ENCODE peak calls at places on chromosomes 3 and 15, in seven cellular contexts. F is neural crest cell, L is endothelial cell of umbilical vein, H is PC-9, I is BE2C, Z is foreskin fibroblast, V is HCT116. Y is an unnamed sample.

GRCh38 chr3:27577504-27577903 is 93.3 kb upstream of the SLC4A7 start:
- DNase-seq in H (no peak), Z (no peak), V (no peak), F (no peak), L (no peak), I (no peak), Y (no peak)

GRCh38 chr15:30044377-30044776 is 38.4 kb upstream of the GOLGA8J start:
- DNase-seq in I (no peak), L (no peak), Z (no peak), H (no peak), V (no peak), F (no peak), Y (no peak)

GRCh38 chr3:97942801-97943546 is 29.3 kb downstream of the RIOX2 start:
- DNase-seq in V (no peak), H (no peak), I (no peak), Z (no peak), F (no peak), L (no peak), Y (no peak)

GRCh38 chr15:100349321-100349695 is 7.5 kb upstream of the ADAMTS17 start:
- DNase-seq in V (no peak), H (no peak), I (no peak), Z (no peak), F (no peak), L (no peak), Y (no peak)

GRCh38 chr15:41562784-41563198 is 3.8 kb downstream of the TYRO3 start:
- DNase-seq in I (no peak), V (no peak), L (no peak), H (no peak), Z (no peak), F (no peak), Y (no peak)

GRCh38 chr15:60534051-60534450 is 55.1 kb upstream of the ICE2 start:
- DNase-seq in V (no peak), H (no peak), Z (no peak), F (no peak), I (no peak), L (no peak), Y (no peak)

GRCh38 chr15:66886686-66887273 is 178.6 kb upstream of the SMAD3 start:
- DNase-seq in I (no peak), V (no peak), F (no peak), L (no peak), Z (no peak), H (no peak), Y (no peak)

GRCh38 chr15:34336947-34337556 is 529 bp downstream of the SLC12A6 start:
- DNase-seq in F (no peak), H (peak), L (no peak), Z (no peak), I (no peak), V (no peak), Y (no peak)

GRCh38 chr3:197021231-197021630 is 8.4 kb downstream of the MELTF start:
- DNase-seq in Z (no peak), V (no peak), F (no peak), L (no peak), H (no peak), I (no peak), Y (no peak)

GRCh38 chr3:81302045-81302444 is 459.4 kb downstream of the GBE1 start:
- DNase-seq in V (peak), Z (peak), F (peak), L (peak), I (peak), H (peak), Y (no peak)

GRCh38 chr3:80350771-80351170 is 583.0 kb upstream of the ROBO1 start:
- DNase-seq in V (no peak), Z (no peak), L (no peak), F (no peak), I (no peak), H (no peak), Y (no peak)

DNA sequence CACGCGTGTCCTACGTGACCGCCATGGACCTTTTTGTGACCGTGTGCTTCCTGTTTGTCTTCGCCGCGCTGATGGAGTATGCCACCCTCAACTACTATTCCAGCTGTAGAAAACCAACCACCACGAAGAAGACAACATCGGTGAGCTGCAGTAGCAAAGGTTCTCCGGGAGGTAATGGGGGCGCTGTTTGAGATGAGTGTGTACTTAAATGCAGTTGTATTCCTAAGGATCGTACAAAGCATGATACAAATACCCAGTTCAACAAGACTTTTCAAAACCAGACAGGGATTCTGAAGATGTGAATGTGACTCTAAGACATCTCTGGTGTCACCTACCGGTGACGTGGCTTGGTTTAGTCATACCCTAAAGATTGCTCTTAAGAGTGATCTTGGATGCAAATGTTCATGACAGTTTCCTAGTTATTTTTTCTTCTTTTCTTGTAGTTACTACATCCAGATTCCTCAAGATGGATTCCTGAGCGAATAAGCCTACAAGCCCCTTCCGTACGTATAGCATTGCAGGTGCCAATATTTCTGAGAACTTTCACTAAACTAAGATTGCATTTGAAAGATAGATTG is 556.6 kb downstream of the GABRG3 start:
- DNase-seq in V (no peak), H (no peak), L (no peak), F (no peak), Z (no peak), I (no peak), Y (no peak)
- TF ChIP-seq CTCF in V (peak), H (peak), L (no peak), F (peak), Z (no peak), I (peak), Y (no peak)

GRCh38 chr15:91655891-91656290 is 197.6 kb upstream of the SLCO3A1 start:
- DNase-seq in Z (no peak), V (no peak), I (no peak), F (no peak), L (no peak), H (no peak), Y (no peak)

GRCh38 chr15:91664224-91664836 is 189.2 kb upstream of the SLCO3A1 start:
- DNase-seq in H (no peak), L (no peak), F (no peak), V (no peak), I (no peak), Z (no peak), Y (no peak)

DNA sequence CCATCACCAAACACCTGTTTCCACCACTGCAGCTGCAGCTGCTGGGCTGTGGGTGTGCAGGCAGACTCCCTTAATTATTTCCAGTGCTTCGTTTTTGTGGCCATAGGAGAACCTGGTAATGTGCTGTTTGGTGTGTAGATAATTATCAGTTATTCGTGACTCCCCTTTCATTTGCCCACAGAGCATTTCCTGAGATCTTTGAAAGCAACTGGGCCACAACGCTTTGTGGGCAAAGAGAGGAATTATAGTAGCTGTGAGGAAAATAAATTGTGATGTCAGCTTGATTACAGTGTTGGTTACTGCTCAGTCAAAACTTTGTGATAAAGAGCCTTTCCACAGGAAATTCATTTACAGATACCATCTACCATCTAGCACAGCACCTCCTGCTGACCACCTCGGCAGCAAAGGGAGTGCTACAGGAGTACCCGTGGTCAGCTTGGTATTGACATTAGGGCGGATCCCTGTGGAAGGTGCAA is 193.3 kb upstream of the SLCO3A1 start:
- DNase-seq in L (no peak), Z (no peak), V (no peak), I (no peak), F (no peak), H (no peak), Y (no peak)
- TF ChIP-seq CTCF in L (no peak), Z (no peak), V (peak), I (peak), F (no peak), H (no peak), Y (no peak)

DNA sequence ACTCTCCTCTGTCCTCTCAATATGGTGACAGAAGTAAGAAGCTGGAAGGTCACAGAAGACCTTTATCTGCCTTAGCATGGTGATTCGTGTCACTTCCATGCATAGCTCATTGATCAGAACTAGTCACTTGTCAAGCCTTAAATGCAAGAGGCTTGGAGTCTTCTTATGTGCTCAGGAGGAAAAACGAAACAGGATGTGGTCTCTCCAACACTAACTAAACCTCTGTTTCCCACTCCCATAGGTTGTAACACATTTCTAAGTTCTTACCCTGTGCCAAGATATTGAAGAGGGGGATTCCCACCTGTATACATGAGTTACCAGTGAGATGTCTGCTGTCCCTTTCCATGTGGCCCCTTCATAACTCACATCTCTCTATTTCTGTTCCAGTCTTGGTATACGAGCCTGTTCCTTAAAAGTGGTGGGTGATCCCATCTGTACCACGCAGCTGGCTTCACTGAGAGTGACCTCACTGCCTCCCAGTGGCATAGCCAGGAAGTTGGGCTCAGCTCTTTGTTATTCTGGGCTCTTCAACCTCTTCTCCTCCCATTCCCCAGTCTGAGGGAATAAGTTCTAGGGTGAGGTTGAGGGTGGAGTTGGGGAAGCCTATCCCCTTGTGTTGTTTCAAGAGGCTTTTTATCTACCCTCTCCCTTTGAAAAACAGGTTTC is 203.2 kb upstream of the PPP2R3A start:
- DNase-seq in Z (no peak), I (no peak), F (no peak), L (no peak), H (no peak), V (no peak), Y (no peak)
- TF ChIP-seq CTCF in Z (no peak), I (peak), F (peak), L (no peak), H (no peak), V (no peak), Y (no peak)

DNA sequence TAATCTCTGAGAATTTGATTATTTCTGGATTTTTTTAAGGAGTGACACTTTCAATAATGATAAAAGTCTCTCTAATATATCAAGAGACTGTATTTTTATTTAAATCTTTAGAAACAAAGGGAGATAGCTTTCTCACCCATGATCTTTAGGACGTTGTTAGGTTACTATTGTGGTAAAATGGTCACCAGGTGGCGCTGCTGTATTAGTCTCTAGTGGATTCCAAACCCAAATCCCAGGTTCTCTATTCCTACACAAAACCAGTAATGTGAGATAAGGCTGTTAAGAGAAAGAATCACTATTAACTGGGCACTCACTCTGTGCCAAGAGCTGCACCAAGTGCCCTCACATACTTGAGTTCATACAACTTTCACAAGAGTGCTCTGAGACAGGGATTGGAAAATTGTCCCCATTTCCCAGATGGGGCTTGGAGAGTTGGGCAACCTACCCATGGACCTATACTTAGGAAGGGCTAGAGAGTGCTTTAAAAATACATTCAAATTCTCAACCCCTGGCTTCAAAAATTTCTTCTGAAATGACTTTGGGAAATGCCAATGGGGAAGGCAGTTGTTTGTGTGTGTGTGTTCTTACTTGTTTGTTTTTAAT is 593.4 kb upstream of the TGFBR2 start:
- DNase-seq in H (peak), V (peak), Z (peak), F (peak), I (peak), L (peak), Y (peak)
- TF ChIP-seq CTCF in H (peak), V (peak), Z (peak), F (peak), I (peak), L (peak), Y (peak)